ENCODE peak calls at places on chromosomes 2 and 18, in nine cellular contexts. A, M, G, E, Q, B, L, V and I are unnamed samples.
A peak's percentile ranks its signal among the peaks of the same experiment; 100 is the strongest.

GRCh38 chr2:225867071-225867470 is 467.6 kb downstream of the NYAP2 start:
- DNase-seq in L (no peak), Q (no peak), A (no peak), V (no peak), E (no peak), B (no peak), M (no peak), G (no peak), I (no peak)

GRCh38 chr2:216328347-216328746 is 43.9 kb downstream of the MARCHF4 start:
- DNase-seq in E (no peak), L (no peak), M (no peak), G (peak; percentile 34), B (no peak), Q (no peak), V (no peak), A (peak; percentile 20), I (no peak)

GRCh38 chr2:241503776-241504392 is 4.5 kb downstream of the STK25 start:
- DNase-seq in V (no peak), B (no peak), E (no peak), Q (no peak), A (no peak), L (no peak), M (no peak), G (no peak), I (no peak)

GRCh38 chr18:48036191-48036590 is 105.7 kb upstream of the SMAD2 start:
- DNase-seq in V (no peak), A (no peak), E (no peak), Q (no peak), B (no peak), M (peak; percentile 47), G (no peak), L (no peak), I (no peak)

GRCh38 chr2:32715981-32716380 is 88.1 kb downstream of the TTC27 start:
- DNase-seq in L (peak; percentile 97), V (no peak), B (no peak), G (peak; percentile 58), M (no peak), Q (no peak), A (no peak), E (no peak), I (no peak)

GRCh38 chr2:64643838-64644219 is 9.9 kb downstream of the SERTAD2 start:
- DNase-seq in E (no peak), B (no peak), A (no peak), L (no peak), Q (no peak), V (no peak), M (no peak), G (no peak), I (no peak)

GRCh38 chr18:69215151-69215550 is 185.5 kb upstream of the DOK6 start:
- DNase-seq in Q (no peak), M (no peak), L (no peak), A (no peak), B (no peak), V (no peak), G (no peak), E (no peak), I (no peak)

GRCh38 chr2:190333395-190333794 is 10.0 kb upstream of the INPP1 start:
- DNase-seq in Q (no peak), E (no peak), M (no peak), A (no peak), L (no peak), G (no peak), V (no peak), B (no peak), I (no peak)

GRCh38 chr2:98569197-98569793 is 39.0 kb downstream of the COA5 start:
- DNase-seq in B (peak; percentile 21), M (peak; percentile 72), G (peak; percentile 26), Q (peak; percentile 85), L (no peak), V (no peak), A (peak; percentile 30), E (peak; percentile 67), I (peak; percentile 60)

GRCh38 chr18:52339891-52340371 is at the start of gene DCC:
- DNase-seq in B (no peak), M (peak; percentile 89), G (peak; percentile 10), V (no peak), L (peak; percentile 81), E (no peak), A (no peak), Q (no peak), I (no peak)

GRCh38 chr2:197804758-197805597 is 585 bp downstream of the PLCL1 start:
- DNase-seq in E (no peak), G (no peak), B (no peak), Q (peak; percentile 59), A (peak; percentile 61), V (no peak), M (no peak), L (no peak), I (peak; percentile 7)

GRCh38 chr2:152046940-152047339 is 51.9 kb downstream of the CACNB4 start:
- DNase-seq in Q (no peak), L (no peak), V (no peak), A (no peak), M (no peak), E (no peak), G (no peak), B (no peak), I (no peak)

GRCh38 chr2:42795871-42796301 is 3.5 kb upstream of the HAAO start:
- DNase-seq in L (no peak), A (peak; percentile 49), B (no peak), E (no peak), M (no peak), Q (no peak), V (no peak), G (peak; percentile 50), I (no peak)